ENCODE peak calls at places on chromosomes 1 and 21, in four cellular contexts. Y is lower lobe of right lung, J is adrenal gland, H is ascending aorta. Z is an unnamed sample. For H3K27me3, the result is how much of the 10 kb centered on the place peaks cover.

GRCh38 chr1:163170975-163171676 is 31.6 kb downstream of the RGS5 start:
- DNase-seq in Y (no peak), J (no peak), H (no peak), Z (peak)

GRCh38 chr21:36699026-36699545 is at the start of gene SIM2:
- DNase-seq in Y (no peak), J (no peak), H (no peak), Z (peak)

GRCh38 chr1:24801169-24801568 is 55.9 kb downstream of the CLIC4 start:
- DNase-seq in Y (no peak), J (no peak), H (no peak), Z (no peak)

GRCh38 chr1:121516279-121516967 is 331.6 kb downstream of the SRGAP2C start:
- DNase-seq in Y (peak), J (peak), H (no peak), Z (no peak)

GRCh38 chr1:103063911-103064310 is 44.4 kb downstream of the COL11A1 start:
- DNase-seq in Y (no peak), J (no peak), H (no peak), Z (no peak)

GRCh38 chr21:14050121-14050520 is 160.6 kb downstream of the LIPI start:
- DNase-seq in Y (no peak), J (no peak), H (no peak), Z (no peak)

GRCh38 chr1:30447080-30447479 is 276.3 kb downstream of the MATN1 start:
- DNase-seq in Y (no peak), J (no peak), H (no peak), Z (no peak)

GRCh38 chr1:15027515-15027948 is 126.0 kb upstream of the TMEM51 start:
- DNase-seq in Y (peak), J (peak), H (peak), Z (peak)

GRCh38 chr1:20343149-20343936 is 52.7 kb downstream of the VWA5B1 start:
- DNase-seq in Y (no peak), J (peak), H (no peak), Z (peak)

GRCh38 chr1:70033266-70033873 is 172.0 kb downstream of the LRRC40 start:
- DNase-seq in Y (no peak), J (no peak), H (no peak), Z (no peak)

GRCh38 chr1:23594927-23595353 is 35.6 kb upstream of the ID3 start:
- DNase-seq in Y (no peak), J (no peak), H (no peak), Z (no peak)

GRCh38 chr1:209105769-209106168 is 477.7 kb upstream of the CAMK1G start:
- DNase-seq in Y (no peak), J (no peak), H (no peak), Z (no peak)

GRCh38 chr1:7868085-7868780 is 15.4 kb upstream of the UTS2 start:
- DNase-seq in Y (no peak), J (no peak), H (no peak), Z (no peak)

GRCh38 chr1:232950919-232951579 is 638 bp downstream of the NTPCR start:
- DNase-seq in Y (no peak), J (no peak), H (no peak), Z (peak)

GRCh38 chr1:84427520-84428188 is 29.4 kb downstream of the DNASE2B start:
- DNase-seq in Y (no peak), J (no peak), H (no peak), Z (no peak)

GRCh38 chr1:204649756-204650155 is 35.8 kb downstream of the LRRN2 start:
- DNase-seq in Y (no peak), J (no peak), H (no peak), Z (no peak)

GRCh38 chr1:204652556-204652955 is 33.0 kb downstream of the LRRN2 start:
- DNase-seq in Y (no peak), J (no peak), H (no peak), Z (no peak)

GRCh38 chr1:204653590-204654340 is 31.8 kb downstream of the LRRN2 start:
- DNase-seq in Y (no peak), J (no peak), H (no peak), Z (no peak)

GRCh38 chr1:204650911-204651570 is 34.5 kb downstream of the LRRN2 start:
- DNase-seq in Y (no peak), J (no peak), H (no peak), Z (no peak)

GRCh38 chr1:204651843-204652421 is 33.6 kb downstream of the LRRN2 start:
- DNase-seq in Y (no peak), J (no peak), H (no peak), Z (no peak)
- H3K4me3 ChIP-seq in Y (no peak), J (no peak), H (no peak), Z (no peak)

GRCh38 chr1:67664048-67664447 is 21.0 kb upstream of the GADD45A start:
- DNase-seq in Y (no peak), J (no peak), H (no peak), Z (no peak)
- TF ChIP-seq CTCF in Y (no peak), J (no peak), H (no peak), Z (no peak)

DNA sequence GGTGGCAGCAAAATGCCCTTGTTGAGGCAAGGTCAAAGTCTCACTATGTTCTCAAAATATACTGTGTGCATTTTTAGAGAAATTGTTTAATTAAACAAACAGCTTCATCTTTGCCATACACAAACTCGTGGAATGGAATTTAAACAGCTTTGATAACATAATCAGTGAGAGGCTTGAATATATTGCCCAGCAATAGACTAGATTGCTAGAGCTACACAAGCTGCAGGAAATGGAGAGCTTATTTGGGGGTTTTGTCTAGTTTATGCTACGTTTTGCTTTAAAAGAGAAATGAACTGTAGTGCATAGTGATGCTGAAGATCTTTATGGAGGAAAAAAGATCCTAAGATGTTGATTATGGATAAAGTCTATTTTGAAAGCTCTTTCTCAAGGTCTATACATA is 166.8 kb upstream of the HMCN1 start:
- DNase-seq in Y (no peak), J (no peak), H (no peak), Z (no peak)
- H3K27me3 ChIP-seq in Y (under half), J (under half), H (under half), Z (under half)

GRCh38 chr1:154328318-154329151 is 3.2 kb downstream of the ATP8B2 start:
- DNase-seq in Y (peak), J (peak), H (peak), Z (peak)

GRCh38 chr1:154330669-154331068 is 5.3 kb downstream of the ATP8B2 start:
- DNase-seq in Y (no peak), J (no peak), H (no peak), Z (no peak)

GRCh38 chr1:154329152-154329521 is 3.8 kb downstream of the ATP8B2 start:
- DNase-seq in Y (no peak), J (no peak), H (no peak), Z (peak)

GRCh38 chr1:154327466-154328317 is 2.4 kb downstream of the ATP8B2 start:
- DNase-seq in Y (no peak), J (no peak), H (no peak), Z (no peak)

DNA sequence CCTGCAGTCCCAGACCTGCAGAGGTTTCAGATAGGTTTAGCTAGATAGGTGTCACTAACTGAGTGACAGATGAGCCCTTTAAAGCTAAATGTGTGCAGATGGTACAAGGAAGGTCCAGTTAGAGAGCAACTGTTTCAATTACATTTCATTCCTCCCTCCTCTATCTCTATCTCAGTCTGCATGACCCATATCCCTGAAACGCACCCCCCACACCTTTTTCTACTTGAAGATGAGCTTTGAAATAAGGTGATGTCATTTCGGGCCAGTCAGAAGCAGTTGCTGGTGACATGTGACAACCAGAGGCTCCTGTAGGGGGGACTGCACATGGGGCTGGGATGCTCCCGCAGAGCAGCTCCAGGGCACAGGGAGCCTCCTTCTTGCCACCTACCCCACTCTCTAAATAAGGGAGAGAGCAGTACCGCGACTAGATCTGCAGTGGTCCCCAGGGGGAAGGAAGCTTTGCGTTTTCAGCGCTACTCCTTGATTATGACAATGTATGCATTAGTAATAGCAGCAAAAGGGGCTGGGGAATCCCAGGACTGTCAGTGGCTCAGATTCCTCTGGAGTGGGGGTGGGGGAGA is 4.3 kb downstream of the ATP8B2 start:
- DNase-seq in Y (no peak), J (no peak), H (no peak), Z (no peak)
- H3K4me3 ChIP-seq in Y (peak), J (no peak), H (peak), Z (no peak)

DNA sequence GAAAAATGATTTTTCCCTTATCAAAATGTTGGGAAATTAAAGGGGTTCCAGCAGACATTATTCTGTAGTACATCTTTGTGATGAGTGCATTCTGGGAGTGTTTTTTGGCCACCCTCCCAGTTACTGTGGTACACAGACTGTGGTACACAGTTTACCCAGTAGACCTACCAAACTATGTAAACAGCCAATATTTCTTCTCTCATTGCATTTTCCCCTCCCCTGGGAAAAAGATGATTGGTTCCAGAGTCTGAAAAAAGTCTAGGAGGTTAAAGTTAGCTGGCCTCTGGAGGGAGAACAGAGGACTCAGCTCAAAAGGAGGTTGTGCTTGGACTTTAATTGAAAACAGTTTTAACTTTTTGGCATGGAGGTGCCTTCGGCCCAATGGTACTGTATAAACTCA is 42.5 kb downstream of the PGM1 start:
- DNase-seq in Y (no peak), J (no peak), H (no peak), Z (no peak)
- TF ChIP-seq CTCF in Y (no peak), J (no peak), H (no peak), Z (no peak)

GRCh38 chr1:6180578-6181311 is 624 bp upstream of the CHD5 start:
- DNase-seq in Y (no peak), J (no peak), H (no peak), Z (peak)
- H3K27me3 ChIP-seq in Y (under half), J (under half), H (under half), Z (half or more)

GRCh38 chr1:19009882-19010321 is 53.4 kb upstream of the IFFO2 start:
- DNase-seq in Y (no peak), J (peak), H (peak), Z (peak)

GRCh38 chr1:19011832-19012231 is 55.4 kb upstream of the IFFO2 start:
- DNase-seq in Y (no peak), J (no peak), H (peak), Z (no peak)

GRCh38 chr1:19009126-19009881 is 52.8 kb upstream of the IFFO2 start:
- DNase-seq in Y (no peak), J (no peak), H (peak), Z (no peak)

GRCh38 chr1:19010995-19011696 is 54.7 kb upstream of the IFFO2 start:
- DNase-seq in Y (peak), J (peak), H (peak), Z (peak)

GRCh38 chr1:19010503-19010902 is 54.0 kb upstream of the IFFO2 start:
- DNase-seq in Y (no peak), J (no peak), H (peak), Z (no peak)
- H3K4me3 ChIP-seq in Y (no peak), J (no peak), H (peak), Z (no peak)